ENCODE peak calls at places on chromosomes 12 and 14, in five cellular contexts. C is sigmoid colon, N is NCI-H82, O is Calu3, R is H9. M is an unnamed sample.

GRCh38 chr12:30630378-30631285 is 65.0 kb downstream of the IPO8 start:
- DNase-seq in C (no peak), N (no peak), O (no peak), R (no peak), M (no peak)

GRCh38 chr14:37251778-37252177 is 54.0 kb downstream of the MIPOL1 start:
- DNase-seq in C (no peak), N (no peak), O (no peak), R (no peak), M (no peak)

GRCh38 chr12:132218915-132219314 is 74.7 kb downstream of the NOC4L start:
- DNase-seq in C (no peak), N (peak; percentile 76), O (peak; percentile 62), R (peak; percentile 83), M (peak; percentile 53)

GRCh38 chr14:31263485-31264133 is 56.0 kb upstream of the HECTD1 start:
- DNase-seq in C (peak; percentile 70), N (no peak), O (peak; percentile 83), R (no peak), M (no peak)

GRCh38 chr14:73814158-73814557 is 37.5 kb upstream of the PTGR2 start:
- DNase-seq in C (no peak), N (no peak), O (no peak), R (no peak), M (no peak)

GRCh38 chr12:70267550-70267949 is 24.3 kb downstream of the CNOT2 start:
- DNase-seq in C (no peak), N (no peak), O (no peak), R (no peak), M (no peak)

GRCh38 chr12:117830471-117830870 is 138.3 kb downstream of the KSR2 start:
- DNase-seq in C (peak; percentile 0), N (no peak), O (no peak), R (no peak), M (no peak)

GRCh38 chr12:112236786-112237185 is 111.4 kb downstream of the TRAFD1 start:
- DNase-seq in C (no peak), N (no peak), O (no peak), R (no peak), M (no peak)

GRCh38 chr14:65167072-65167645 is 64.8 kb upstream of the MAX start:
- DNase-seq in C (no peak), N (no peak), O (no peak), R (no peak), M (no peak)

GRCh38 chr12:62767946-62768345 is 167.0 kb downstream of the PPM1H start:
- DNase-seq in C (no peak), N (no peak), O (no peak), R (no peak), M (no peak)

GRCh38 chr14:64983439-64984310 is 3.0 kb upstream of the FNTB start:
- DNase-seq in C (no peak), N (peak; percentile 74), O (peak; percentile 37), R (no peak), M (no peak)

GRCh38 chr12:3453947-3454675 is 36.9 kb upstream of the PRMT8 start:
- DNase-seq in C (no peak), N (no peak), O (peak; percentile 55), R (peak; percentile 60), M (no peak)

GRCh38 chr12:79911889-79912656 is 22.8 kb downstream of the PPP1R12A start:
- DNase-seq in C (no peak), N (peak; percentile 55), O (peak; percentile 17), R (no peak), M (no peak)

GRCh38 chr14:59871166-59871495 is 555 bp upstream of the RTN1 start:
- DNase-seq in C (no peak), N (no peak), O (no peak), R (no peak), M (no peak)

GRCh38 chr14:51419685-51420084 is 179.6 kb downstream of the TMX1 start:
- DNase-seq in C (no peak), N (no peak), O (no peak), R (no peak), M (no peak)

GRCh38 chr12:25677180-25677937 is 124.3 kb upstream of the LMNTD1 start:
- DNase-seq in C (no peak), N (no peak), O (no peak), R (no peak), M (no peak)

M was measured in chondrocyte.